ENCODE peak calls at places on chromosomes 6 and 20, in four cellular contexts. D is WTC11, P is HepG2, U is K562. V is an unnamed sample.

GRCh38 chr6:87407531-87407895 is 259 bp upstream of the CFAP206 start:
- DNase-seq in D (no peak), P (no peak), U (no peak), V (no peak)

GRCh38 chr6:53894086-53894485 is 99.3 kb downstream of the LRRC1 start:
- DNase-seq in D (no peak), P (no peak), U (no peak), V (no peak)

GRCh38 chr6:89610149-89610642 is 28.4 kb downstream of the LYRM2 start:
- DNase-seq in D (peak), P (peak), U (peak), V (peak)

GRCh38 chr20:39986231-39986904 is 702.7 kb downstream of the MAFB start:
- DNase-seq in D (peak), P (no peak), U (no peak), V (no peak)

GRCh38 chr6:12309070-12309469 is 18.9 kb downstream of the EDN1 start:
- DNase-seq in D (no peak), P (no peak), U (no peak), V (no peak)

GRCh38 chr6:144899161-144899560 is 614.0 kb downstream of the UTRN start:
- DNase-seq in D (no peak), P (no peak), U (no peak), V (no peak)

GRCh38 chr6:11593096-11593495 is 55.5 kb downstream of the TMEM170B start:
- DNase-seq in D (no peak), P (no peak), U (no peak), V (no peak)

GRCh38 chr20:56171087-56172012 is 77.2 kb upstream of the MC3R start:
- DNase-seq in D (no peak), P (peak), U (no peak), V (no peak)

GRCh38 chr6:5967594-5967993 is 39.1 kb downstream of the NRN1 start:
- DNase-seq in D (no peak), P (no peak), U (no peak), V (no peak)

GRCh38 chr20:63224272-63225081 is 8.5 kb upstream of the YTHDF1 start:
- DNase-seq in D (no peak), P (peak), U (peak), V (peak)

GRCh38 chr6:6724319-6725119 is 136.0 kb downstream of the LY86 start:
- DNase-seq in D (peak), P (peak), U (peak), V (peak)

GRCh38 chr6:8499540-8499939 is 64.2 kb upstream of the SLC35B3 start:
- DNase-seq in D (no peak), P (peak), U (no peak), V (peak)

GRCh38 chr6:34358389-34358906 is 34.0 kb downstream of the NUDT3 start:
- DNase-seq in D (no peak), P (no peak), U (no peak), V (peak)

GRCh38 chr6:80610821-80611220 is 504.4 kb downstream of the BCKDHB start:
- DNase-seq in D (no peak), P (no peak), U (no peak), V (no peak)

GRCh38 chr6:30613251-30614043 is 3.6 kb downstream of the PPP1R10 start:
- DNase-seq in D (no peak), P (no peak), U (no peak), V (no peak)

GRCh38 chr6:78192057-78192456 is 539.2 kb downstream of the MEI4 start:
- DNase-seq in D (peak), P (no peak), U (no peak), V (no peak)

GRCh38 chr6:85395746-85396145 is 54.1 kb upstream of the NT5E start:
- DNase-seq in D (no peak), P (no peak), U (no peak), V (no peak)

GRCh38 chr6:31585531-31585930 is 546 bp upstream of the LST1 start:
- DNase-seq in D (peak), P (peak), U (peak), V (peak)

GRCh38 chr6:19603716-19604115 is 233.5 kb upstream of the ID4 start:
- DNase-seq in D (no peak), P (no peak), U (no peak), V (no peak)

GRCh38 chr6:27279513-27280063 is 32.1 kb downstream of the PRSS16 start:
- DNase-seq in D (peak), P (no peak), U (peak), V (no peak)

GRCh38 chr6:149224399-149224798 is 93.1 kb upstream of the TAB2 start:
- DNase-seq in D (no peak), P (no peak), U (no peak), V (no peak)

GRCh38 chr6:95420792-95421191 is 156.5 kb upstream of the MANEA start:
- DNase-seq in D (no peak), P (no peak), U (no peak), V (no peak)

GRCh38 chr20:62702008-62702290 is 6.7 kb upstream of the NTSR1 start:
- DNase-seq in D (no peak), P (no peak), U (no peak), V (no peak)

GRCh38 chr6:30615958-30616810 is 859 bp downstream of the PPP1R10 start:
- DNase-seq in D (no peak), P (peak), U (peak), V (no peak)

GRCh38 chr6:31898200-31899011 is 908 bp upstream of the EHMT2 start:
- DNase-seq in D (no peak), P (peak), U (no peak), V (peak)

GRCh38 chr20:44017905-44018683 is 103.4 kb downstream of the TOX2 start:
- DNase-seq in D (no peak), P (no peak), U (no peak), V (peak)

GRCh38 chr6:143743256-143744166 is 65.7 kb downstream of the PHACTR2 start:
- DNase-seq in D (no peak), P (peak), U (no peak), V (peak)

GRCh38 chr6:130848945-130849344 is 21.7 kb downstream of the SMLR1 start:
- DNase-seq in D (no peak), P (no peak), U (peak), V (no peak)

GRCh38 chr6:43809417-43810305 is 39.6 kb downstream of the VEGFA start:
- DNase-seq in D (no peak), P (peak), U (peak), V (no peak)

GRCh38 chr6:33418690-33419291 is 884 bp upstream of the CUTA start:
- DNase-seq in D (no peak), P (no peak), U (peak), V (no peak)

GRCh38 chr6:22025468-22026159 is 271.2 kb downstream of the PRL start:
- DNase-seq in D (peak), P (no peak), U (peak), V (no peak)

GRCh38 chr20:12638633-12639360 is 370.0 kb upstream of the SPTLC3 start:
- DNase-seq in D (no peak), P (no peak), U (no peak), V (no peak)

GRCh38 chr20:43465625-43465943 is 7.9 kb downstream of the SRSF6 start:
- DNase-seq in D (no peak), P (no peak), U (no peak), V (no peak)

GRCh38 chr6:24844061-24844460 is 45.3 kb upstream of the ARMH2 start:
- DNase-seq in D (no peak), P (no peak), U (no peak), V (no peak)

GRCh38 chr6:3211681-3212080 is 15.8 kb downstream of the TUBB2B start:
- DNase-seq in D (no peak), P (no peak), U (no peak), V (no peak)

GRCh38 chr6:2688416-2689064 is 62.2 kb downstream of the MYLK4 start:
- DNase-seq in D (no peak), P (peak), U (no peak), V (no peak)

GRCh38 chr6:166942393-166943168 is 13.8 kb downstream of the RNASET2 start:
- DNase-seq in D (no peak), P (no peak), U (peak), V (no peak)

GRCh38 chr20:49724637-49725606 is 11.2 kb upstream of the B4GALT5 start:
- DNase-seq in D (no peak), P (peak), U (peak), V (no peak)

GRCh38 chr6:18503588-18504231 is 116.6 kb downstream of the RNF144B start:
- DNase-seq in D (peak), P (peak), U (peak), V (peak)
- TF ChIP-seq ELF4 in D (no peak), P (no peak), U (no peak), V (no peak)

GRCh38 chr20:36744764-36745191 is 1.1 kb downstream of the NDRG3 start:
- DNase-seq in D (no peak), P (no peak), U (peak), V (peak)

GRCh38 chr20:36744243-36744642 is 1.6 kb downstream of the NDRG3 start:
- DNase-seq in D (no peak), P (no peak), U (no peak), V (no peak)

GRCh38 chr20:36742558-36742957 is 3.3 kb downstream of the NDRG3 start:
- DNase-seq in D (no peak), P (no peak), U (no peak), V (no peak)

GRCh38 chr20:36745927-36746659 is at the start of gene NDRG3:
- DNase-seq in D (peak), P (peak), U (peak), V (peak)

DNA sequence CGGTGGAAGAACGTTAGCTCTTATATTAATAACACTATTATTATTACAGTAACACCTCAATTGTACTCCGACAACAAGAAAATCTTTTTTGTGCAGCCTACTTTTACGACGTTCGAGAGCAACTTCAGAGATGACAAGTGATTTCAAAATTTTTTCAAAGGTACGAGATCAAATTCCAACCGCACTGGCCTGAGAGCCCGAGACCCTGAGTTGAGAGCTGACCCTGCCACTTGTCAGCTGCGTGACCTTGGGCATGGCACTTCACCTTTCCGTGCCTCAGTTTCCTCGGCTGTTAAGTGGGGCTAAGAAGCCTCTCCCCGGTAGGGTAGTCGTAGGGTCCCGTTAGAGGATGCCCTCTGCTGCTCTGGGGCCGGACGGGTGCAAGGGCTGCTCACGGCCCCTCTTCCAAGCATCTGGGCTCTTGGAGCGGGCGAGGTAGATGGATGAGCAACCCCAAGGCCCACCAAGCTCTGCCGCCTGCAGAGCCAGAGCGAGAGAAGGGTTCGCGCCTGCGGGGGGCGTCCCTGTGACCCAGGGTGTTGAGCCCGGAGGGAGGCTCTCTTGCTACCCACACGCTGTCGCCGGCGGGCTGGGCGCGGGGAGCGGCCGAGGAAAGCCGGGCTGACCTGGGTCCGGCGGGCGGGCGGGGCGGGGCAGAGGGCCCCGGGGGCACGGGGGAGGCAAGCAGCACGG is 510 bp downstream of the NDRG3 start:
- DNase-seq in D (no peak), P (peak), U (no peak), V (peak)
- TF ChIP-seq SP1 in D (no peak), P (no peak), U (no peak), V (no peak)

DNA sequence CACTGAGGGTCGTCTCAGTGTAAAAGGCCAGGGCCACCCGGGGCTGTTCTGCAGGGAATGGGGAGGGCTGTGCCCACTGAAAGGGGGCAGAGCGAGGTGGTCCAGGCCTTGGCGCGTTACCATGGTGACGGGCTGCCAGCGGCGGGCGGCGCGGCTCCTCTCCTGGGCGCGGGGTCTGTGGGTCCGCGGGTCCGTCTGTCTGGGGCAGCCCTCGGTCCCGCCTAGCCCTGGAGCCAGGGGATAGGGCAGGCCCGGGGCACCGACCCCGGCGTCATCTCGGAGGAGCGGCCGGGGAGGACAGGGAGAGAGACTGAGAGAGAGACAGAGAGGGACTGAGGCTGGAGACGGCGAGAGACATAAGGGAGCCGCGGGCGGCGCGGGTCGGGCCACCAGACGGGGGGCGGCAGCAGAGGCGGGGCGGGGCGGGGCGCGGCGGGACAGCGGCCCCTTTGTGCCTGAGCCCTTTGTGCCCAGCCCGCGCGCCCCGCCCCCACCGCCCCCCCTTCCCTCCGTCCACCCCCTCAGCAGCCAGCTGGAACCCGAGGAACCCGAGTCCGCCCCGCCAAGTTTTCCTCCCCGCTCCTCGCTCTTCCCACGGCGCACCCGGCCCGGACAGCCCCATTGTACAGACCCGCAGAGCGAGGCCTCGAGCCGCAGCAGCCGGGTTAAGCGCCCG is at the start of gene KIAA1755:
- DNase-seq in D (peak), P (peak), U (peak), V (no peak)
- TF ChIP-seq ELF4 in D (no peak), P (no peak), U (no peak), V (no peak)

GRCh38 chr20:60993647-60994046 is 258.4 kb upstream of the CDH4 start:
- DNase-seq in D (no peak), P (no peak), U (no peak), V (peak)
- TF ChIP-seq SP1 in D (no peak), P (no peak), U (no peak), V (no peak)

GRCh38 chr6:139194740-139195139 is 59.9 kb downstream of the HECA start:
- DNase-seq in D (no peak), P (no peak), U (no peak), V (no peak)
- TF ChIP-seq ELF4 in D (no peak), P (no peak), U (no peak), V (no peak)